ENCODE peak calls at places on chromosomes 13 and 19, in ten cellular contexts. L, D, T, W, G, K, J, F, M and S are unnamed samples.

GRCh38 chr13:73303858-73304257 is 245.1 kb downstream of the KLF5 start:
- DNase-seq in G (no peak), L (peak), D (no peak), T (no peak), K (no peak), J (no peak), W (no peak), F (no peak), M (no peak), S (no peak)

GRCh38 chr19:43774103-43774939 is 6.5 kb downstream of the KCNN4 start:
- DNase-seq in F (no peak), T (peak), M (no peak), W (no peak), G (peak), J (no peak), D (no peak), L (no peak), K (no peak), S (peak)

GRCh38 chr13:24605923-24606372 is 74.3 kb upstream of the ATP12A start:
- DNase-seq in W (no peak), L (no peak), J (peak), F (no peak), K (no peak), T (no peak), D (no peak), G (no peak), M (no peak), S (no peak)

GRCh38 chr19:45958763-45959516 is 14.7 kb downstream of the NOVA2 start:
- DNase-seq in F (no peak), L (no peak), K (no peak), D (no peak), G (no peak), T (no peak), M (no peak), J (no peak), W (no peak), S (no peak)

GRCh38 chr19:29843180-29844051 is 31.6 kb downstream of the CCNE1 start:
- DNase-seq in L (no peak), F (no peak), T (peak), J (no peak), G (peak), D (no peak), W (no peak), K (no peak), M (no peak), S (peak)

GRCh38 chr19:10727599-10728250 is 9.8 kb downstream of the DNM2 start:
- DNase-seq in T (no peak), F (no peak), D (no peak), W (peak), L (no peak), K (no peak), M (no peak), J (no peak), G (no peak), S (no peak)

GRCh38 chr13:94168784-94169512 is 310.5 kb downstream of the DCT start:
- DNase-seq in T (no peak), G (no peak), J (no peak), M (no peak), K (no peak), L (no peak), W (no peak), F (no peak), D (no peak), S (no peak)

GRCh38 chr19:1181606-1182005 is 7.5 kb upstream of the SBNO2 start:
- DNase-seq in M (no peak), L (no peak), G (peak), F (no peak), T (peak), D (no peak), W (no peak), J (no peak), K (no peak), S (no peak)

GRCh38 chr19:16342002-16342715 is 17.5 kb downstream of the KLF2 start:
- DNase-seq in L (no peak), W (no peak), K (no peak), T (peak), G (peak), J (no peak), D (peak), M (no peak), F (no peak), S (peak)

GRCh38 chr13:18212873-18213272 is 968.8 kb downstream of the TUBA3C start:
- DNase-seq in L (no peak), G (no peak), J (no peak), W (no peak), M (no peak), T (peak), F (no peak), K (no peak), D (no peak), S (peak)

GRCh38 chr19:52748336-52748950 is 13.6 kb upstream of the ZNF611 start:
- DNase-seq in K (no peak), M (no peak), L (no peak), F (no peak), D (no peak), J (no peak), T (no peak), W (peak), G (no peak), S (peak)

GRCh38 chr13:73767747-73768315 is 366.4 kb downstream of the KLF12 start:
- DNase-seq in J (no peak), G (no peak), K (no peak), T (peak), W (peak), D (no peak), L (no peak), M (no peak), F (no peak), S (peak)

GRCh38 chr19:49327878-49328544 is 3.0 kb upstream of the SLC6A16 start:
- DNase-seq in K (peak), M (no peak), D (no peak), T (no peak), J (no peak), L (no peak), W (no peak), G (no peak), F (peak), S (no peak)

GRCh38 chr19:43532571-43532961 is 422 bp upstream of the ZNF575 start:
- DNase-seq in D (peak), G (no peak), F (peak), J (peak), T (no peak), K (no peak), M (no peak), L (no peak), W (no peak), S (no peak)

GRCh38 chr13:60838581-60838980 is 441.6 kb downstream of the TDRD3 start:
- DNase-seq in D (no peak), G (no peak), J (peak), L (no peak), W (no peak), F (no peak), T (no peak), K (no peak), M (no peak), S (no peak)

GRCh38 chr13:30037766-30038165 is 187.3 kb upstream of the UBL3 start:
- DNase-seq in D (no peak), W (no peak), K (no peak), T (no peak), G (no peak), J (no peak), L (peak), F (no peak), M (no peak), S (no peak)

GRCh38 chr13:25971499-25972145 is 80.2 kb downstream of the SHISA2 start:
- DNase-seq in G (no peak), D (no peak), F (no peak), T (no peak), L (no peak), J (no peak), K (no peak), W (no peak), M (no peak), S (peak)